ENCODE peak calls at places on chromosome 1, in four cellular contexts. One of them, this sample, is unnamed.

GRCh38 chr1:115679141-115679611 is 37.4 kb downstream of the VANGL1 start:
- DNase-seq in GM12878: no peak
- DNase-seq in K562: peak
- DNase-seq in HepG2: no peak
- DNase-seq in this sample: no peak

GRCh38 chr1:93770640-93771039 is 89.0 kb upstream of the BCAR3 start:
- DNase-seq in HepG2: no peak
- DNase-seq in GM12878: no peak
- DNase-seq in K562: no peak
- DNase-seq in this sample: no peak

GRCh38 chr1:228309548-228310067 is 97.0 kb downstream of the TRIM11 start:
- DNase-seq in K562: no peak
- DNase-seq in HepG2: no peak
- DNase-seq in GM12878: no peak
- DNase-seq in this sample: no peak

GRCh38 chr1:107972367-107972766 is 7.4 kb upstream of the VAV3 start:
- DNase-seq in GM12878: no peak
- DNase-seq in K562: no peak
- DNase-seq in HepG2: no peak
- DNase-seq in this sample: no peak

GRCh38 chr1:232648316-232648715 is 18.4 kb upstream of the SIPA1L2 start:
- DNase-seq in K562: no peak
- DNase-seq in GM12878: no peak
- DNase-seq in HepG2: no peak
- DNase-seq in this sample: no peak

GRCh38 chr1:30379684-30380624 is 343.4 kb downstream of the MATN1 start:
- DNase-seq in HepG2: peak
- DNase-seq in K562: peak
- DNase-seq in GM12878: peak
- DNase-seq in this sample: peak

GRCh38 chr1:43861337-43861736 is 72.3 kb upstream of the ARTN start:
- DNase-seq in HepG2: no peak
- DNase-seq in K562: no peak
- DNase-seq in GM12878: no peak
- DNase-seq in this sample: no peak

GRCh38 chr1:180842890-180843289 is 69.8 kb upstream of the KIAA1614 start:
- DNase-seq in GM12878: no peak
- DNase-seq in K562: no peak
- DNase-seq in HepG2: no peak
- DNase-seq in this sample: peak

GRCh38 chr1:177784394-177784793 is 185.5 kb downstream of the SEC16B start:
- DNase-seq in K562: no peak
- DNase-seq in GM12878: no peak
- DNase-seq in HepG2: no peak
- DNase-seq in this sample: no peak

GRCh38 chr1:59163268-59164092 is 133.4 kb upstream of the FGGY start:
- DNase-seq in HepG2: no peak
- DNase-seq in K562: no peak
- DNase-seq in GM12878: no peak
- DNase-seq in this sample: no peak

GRCh38 chr1:96887501-96887900 is 165.9 kb downstream of the PTBP2 start:
- DNase-seq in K562: no peak
- DNase-seq in HepG2: no peak
- DNase-seq in GM12878: no peak
- DNase-seq in this sample: no peak

GRCh38 chr1:36565576-36566501 is 83.1 kb upstream of the CSF3R start:
- DNase-seq in GM12878: no peak
- DNase-seq in K562: no peak
- DNase-seq in HepG2: no peak
- DNase-seq in this sample: no peak

GRCh38 chr1:24289937-24290595 is 29.1 kb upstream of the GRHL3 start:
- DNase-seq in HepG2: no peak
- DNase-seq in K562: no peak
- DNase-seq in GM12878: no peak
- DNase-seq in this sample: no peak

GRCh38 chr1:19317126-19317910 is 5.2 kb downstream of the SLC66A1 start:
- DNase-seq in K562: no peak
- DNase-seq in HepG2: no peak
- DNase-seq in GM12878: no peak
- DNase-seq in this sample: peak

GRCh38 chr1:175792126-175792525 is 48.7 kb upstream of the TNR start:
- DNase-seq in K562: no peak
- DNase-seq in HepG2: no peak
- DNase-seq in GM12878: no peak
- DNase-seq in this sample: no peak

GRCh38 chr1:67431869-67432578 is 1.8 kb upstream of the SERBP1 start:
- DNase-seq in K562: peak
- DNase-seq in HepG2: no peak
- DNase-seq in GM12878: no peak
- DNase-seq in this sample: peak

GRCh38 chr1:67432745-67433144 is 2.5 kb upstream of the SERBP1 start:
- DNase-seq in HepG2: no peak
- DNase-seq in K562: no peak
- DNase-seq in GM12878: no peak
- DNase-seq in this sample: no peak

GRCh38 chr1:67431156-67431765 is 1.1 kb upstream of the SERBP1 start:
- DNase-seq in GM12878: no peak
- DNase-seq in K562: no peak
- DNase-seq in HepG2: no peak
- DNase-seq in this sample: no peak

GRCh38 chr1:67434491-67434890 is 4.3 kb upstream of the SERBP1 start:
- DNase-seq in HepG2: no peak
- DNase-seq in K562: no peak
- DNase-seq in GM12878: no peak
- DNase-seq in this sample: no peak

GRCh38 chr1:67433830-67434229 is 3.6 kb upstream of the SERBP1 start:
- DNase-seq in K562: no peak
- DNase-seq in HepG2: no peak
- DNase-seq in GM12878: no peak
- DNase-seq in this sample: no peak
- TF ChIP-seq SP1 in K562: no peak
- TF ChIP-seq SP1 in HepG2: no peak
- TF ChIP-seq SP1 in GM12878: no peak
- TF ChIP-seq SP1 in this sample: no peak

DNA sequence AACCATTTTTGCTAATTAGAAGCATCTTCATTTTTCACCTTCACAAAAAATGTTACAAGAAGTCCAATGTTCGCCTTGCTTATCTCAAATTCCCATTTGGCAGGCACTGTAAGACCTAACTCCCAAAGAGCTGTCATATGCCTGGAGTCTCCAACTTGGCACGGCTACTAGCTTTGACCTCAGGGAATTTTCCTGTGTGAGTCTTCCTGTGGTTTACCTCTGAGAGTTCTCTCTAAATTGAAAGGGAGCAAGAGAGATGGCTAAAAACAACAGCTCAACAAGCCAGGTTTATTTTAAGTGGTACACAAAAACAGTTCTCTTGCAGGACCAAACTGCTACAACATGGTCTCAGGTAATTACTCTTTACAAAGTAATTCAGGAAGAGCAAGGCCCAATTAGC is 756.0 kb upstream of the ADGRL2 start:
- DNase-seq in GM12878: no peak
- DNase-seq in K562: no peak
- DNase-seq in HepG2: no peak
- DNase-seq in this sample: no peak
- TF ChIP-seq FOXK2 in GM12878: no peak
- TF ChIP-seq FOXK2 in K562: no peak
- TF ChIP-seq FOXK2 in HepG2: no peak
- TF ChIP-seq FOXK2 in this sample: no peak

DNA sequence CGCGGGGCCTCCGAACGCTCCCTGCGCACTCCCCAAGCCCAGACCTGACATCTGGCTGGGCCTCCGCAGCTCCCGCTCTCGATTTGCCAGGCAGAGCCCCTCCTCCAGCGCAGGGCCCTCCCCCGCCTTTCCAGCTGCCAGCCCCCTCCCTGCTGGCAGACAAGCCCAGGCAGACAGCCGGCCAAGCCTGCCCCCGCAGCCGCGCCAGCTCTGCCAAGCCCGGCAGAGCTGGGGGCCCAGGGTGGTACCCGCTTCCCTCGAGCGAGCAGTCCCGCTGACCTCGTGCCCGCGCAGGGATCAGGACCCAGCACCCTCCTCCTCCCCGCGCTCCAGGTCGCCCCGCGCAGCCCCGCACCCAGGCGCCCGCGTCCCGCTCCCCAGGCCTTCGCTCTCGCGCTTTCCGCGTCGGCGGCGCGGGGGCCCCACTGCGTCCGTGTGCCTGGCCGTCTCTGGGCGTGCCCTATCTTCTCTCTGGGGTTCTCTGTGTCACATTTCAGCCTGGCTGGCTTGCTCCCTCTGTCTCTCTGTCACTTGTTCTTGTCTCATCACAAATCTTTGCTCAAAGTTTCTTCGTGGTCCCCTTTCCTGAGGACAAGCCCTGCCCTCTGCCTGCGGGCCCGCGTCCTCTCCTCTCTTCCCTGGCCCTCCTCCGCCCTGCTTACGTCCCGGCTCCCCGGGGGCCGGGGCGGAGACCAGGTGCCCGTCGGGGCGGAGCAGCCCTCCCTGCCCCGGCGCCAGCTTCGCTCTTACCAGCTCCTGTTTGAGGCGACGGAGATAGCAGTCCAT is 566 bp downstream of the INKA2 start:
- DNase-seq in GM12878: no peak
- DNase-seq in K562: peak
- DNase-seq in HepG2: peak
- DNase-seq in this sample: peak
- TF ChIP-seq SP1 in GM12878: no peak
- TF ChIP-seq SP1 in K562: no peak
- TF ChIP-seq SP1 in HepG2: no peak
- TF ChIP-seq SP1 in this sample: no peak

DNA sequence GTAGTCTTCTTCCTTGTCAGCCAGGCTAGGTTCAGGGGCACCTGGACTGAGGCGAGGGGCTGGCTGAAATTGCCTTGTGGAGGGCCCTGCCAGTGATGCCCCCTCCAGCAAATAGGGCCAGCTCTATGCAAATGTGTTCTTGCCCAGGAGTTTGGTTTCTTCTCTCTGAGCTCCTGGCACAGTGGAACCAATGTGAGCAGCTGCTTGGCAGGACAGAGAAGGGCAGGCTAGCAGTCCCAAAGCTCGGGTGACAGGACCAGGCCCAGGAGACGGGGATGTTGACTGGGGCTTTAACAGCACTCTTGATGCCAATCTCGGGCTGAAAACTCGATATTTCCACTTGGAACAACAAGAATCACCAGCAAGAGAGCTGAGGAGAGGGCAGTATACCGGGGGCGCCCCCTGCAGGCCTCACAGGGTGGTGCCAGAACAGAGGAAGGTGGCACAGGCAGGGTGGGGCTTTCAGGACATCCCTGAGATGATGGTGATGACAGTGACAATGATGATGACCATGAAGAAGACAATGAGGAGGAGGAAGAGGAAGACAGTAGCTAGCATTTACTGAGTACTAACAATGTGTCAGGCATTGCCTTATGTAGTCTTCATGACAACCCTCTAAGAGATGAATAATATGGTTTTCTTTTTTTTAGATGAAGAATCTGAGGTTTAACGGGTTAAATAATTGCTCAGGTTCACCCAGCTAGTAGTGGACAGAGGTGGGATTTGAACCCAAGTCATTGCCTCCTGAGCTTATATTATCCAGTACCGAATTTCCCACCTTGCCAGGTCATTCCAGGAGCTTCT is 2.7 kb upstream of the KCNJ9 start:
- DNase-seq in GM12878: no peak
- DNase-seq in HepG2: peak
- DNase-seq in K562: peak
- DNase-seq in this sample: peak
- TF ChIP-seq FOXK2 in GM12878: no peak
- TF ChIP-seq FOXK2 in HepG2: no peak
- TF ChIP-seq FOXK2 in K562: no peak
- TF ChIP-seq FOXK2 in this sample: no peak

GRCh38 chr1:11187936-11188335 is 1.2 kb upstream of the ANGPTL7 start:
- DNase-seq in K562: no peak
- DNase-seq in HepG2: no peak
- DNase-seq in GM12878: no peak
- DNase-seq in this sample: no peak
- TF ChIP-seq SP1 in K562: no peak
- TF ChIP-seq SP1 in HepG2: no peak
- TF ChIP-seq SP1 in GM12878: no peak
- TF ChIP-seq SP1 in this sample: no peak

GRCh38 chr1:8646996-8647395 is 170.4 kb downstream of the RERE start:
- DNase-seq in GM12878: no peak
- DNase-seq in HepG2: no peak
- DNase-seq in K562: no peak
- DNase-seq in this sample: no peak

GRCh38 chr1:8646189-8646588 is 171.3 kb downstream of the RERE start:
- DNase-seq in GM12878: no peak
- DNase-seq in K562: no peak
- DNase-seq in HepG2: no peak
- DNase-seq in this sample: no peak

GRCh38 chr1:8649875-8650274 is 167.6 kb downstream of the RERE start:
- DNase-seq in GM12878: no peak
- DNase-seq in HepG2: no peak
- DNase-seq in K562: no peak
- DNase-seq in this sample: no peak

GRCh38 chr1:8651236-8651890 is 166.1 kb downstream of the RERE start:
- DNase-seq in K562: no peak
- DNase-seq in HepG2: no peak
- DNase-seq in GM12878: no peak
- DNase-seq in this sample: no peak

DNA sequence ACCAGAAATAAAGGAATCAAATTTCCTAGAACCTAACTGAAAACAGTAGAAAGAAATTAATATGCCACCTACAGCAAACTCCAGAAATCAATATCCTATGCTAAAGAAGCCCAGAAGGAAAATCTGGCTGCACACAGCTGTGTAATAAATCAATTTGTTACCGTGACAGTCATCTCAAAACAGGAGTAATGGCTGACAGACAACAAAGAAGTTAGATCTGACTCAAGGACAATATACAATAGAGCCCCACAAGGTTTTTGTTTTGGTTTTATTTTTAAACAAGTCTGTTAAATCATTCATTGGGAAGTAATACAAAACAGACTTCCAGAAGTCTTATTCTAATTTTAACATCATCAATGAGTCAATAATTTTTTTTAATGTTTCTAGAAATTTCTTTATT is 168.4 kb downstream of the RERE start:
- DNase-seq in GM12878: no peak
- DNase-seq in HepG2: no peak
- DNase-seq in K562: no peak
- DNase-seq in this sample: no peak
- TF ChIP-seq FOXK2 in GM12878: no peak
- TF ChIP-seq FOXK2 in HepG2: no peak
- TF ChIP-seq FOXK2 in K562: no peak
- TF ChIP-seq FOXK2 in this sample: no peak

GRCh38 chr1:181872562-181872961 is 188.9 kb downstream of the ZNF648 start:
- DNase-seq in K562: no peak
- DNase-seq in HepG2: no peak
- DNase-seq in GM12878: no peak
- DNase-seq in this sample: no peak
- TF ChIP-seq SP1 in K562: no peak
- TF ChIP-seq SP1 in HepG2: no peak
- TF ChIP-seq SP1 in GM12878: no peak
- TF ChIP-seq SP1 in this sample: no peak